ENCODE peak calls at places on chromosomes 4 and X, in four cellular contexts. One of them, this sample, is unnamed.

GRCh38 chrX:77733342-77733741 is 52.7 kb downstream of the ATRX start:
- DNase-seq in upper lobe of left lung: no peak
- DNase-seq in suprapubic skin: no peak
- DNase-seq in SK-N-SH: no peak
- DNase-seq in this sample: no peak

GRCh38 chr4:153143527-153144348 is 60.5 kb upstream of the TRIM2 start:
- DNase-seq in upper lobe of left lung: no peak
- DNase-seq in suprapubic skin: no peak
- DNase-seq in SK-N-SH: peak; percentile 82
- DNase-seq in this sample: no peak

GRCh38 chrX:153671589-153672530 is 1.8 kb downstream of the PNCK start:
- DNase-seq in suprapubic skin: no peak
- DNase-seq in SK-N-SH: no peak
- DNase-seq in upper lobe of left lung: no peak
- DNase-seq in this sample: no peak

GRCh38 chr4:139628184-139629012 is 37.2 kb upstream of the MGST2 start:
- DNase-seq in suprapubic skin: no peak
- DNase-seq in upper lobe of left lung: no peak
- DNase-seq in SK-N-SH: no peak
- DNase-seq in this sample: no peak

GRCh38 chrX:43644124-43644701 is 11.9 kb upstream of the MAOA start:
- DNase-seq in SK-N-SH: no peak
- DNase-seq in upper lobe of left lung: no peak
- DNase-seq in suprapubic skin: no peak
- DNase-seq in this sample: no peak

GRCh38 chr4:37678624-37679023 is 7.6 kb downstream of the RELL1 start:
- DNase-seq in SK-N-SH: no peak
- DNase-seq in upper lobe of left lung: no peak
- DNase-seq in suprapubic skin: no peak
- DNase-seq in this sample: no peak

GRCh38 chr4:155608231-155608885 is 58.3 kb upstream of the GUCY1A1 start:
- DNase-seq in upper lobe of left lung: no peak
- DNase-seq in suprapubic skin: no peak
- DNase-seq in SK-N-SH: no peak
- DNase-seq in this sample: no peak

GRCh38 chr4:141833209-141833608 is 196.8 kb downstream of the IL15 start:
- DNase-seq in SK-N-SH: no peak
- DNase-seq in suprapubic skin: no peak
- DNase-seq in upper lobe of left lung: no peak
- DNase-seq in this sample: no peak

GRCh38 chr4:95283320-95283719 is 265.5 kb downstream of the UNC5C start:
- DNase-seq in suprapubic skin: no peak
- DNase-seq in SK-N-SH: peak; percentile 27
- DNase-seq in upper lobe of left lung: no peak
- DNase-seq in this sample: no peak

GRCh38 chr4:16140520-16141249 is 56.9 kb upstream of the PROM1 start:
- DNase-seq in suprapubic skin: no peak
- DNase-seq in upper lobe of left lung: peak; percentile 65
- DNase-seq in SK-N-SH: no peak
- DNase-seq in this sample: peak; percentile 33

GRCh38 chr4:52343595-52343994 is 292.5 kb downstream of the SPATA18 start:
- DNase-seq in upper lobe of left lung: no peak
- DNase-seq in SK-N-SH: no peak
- DNase-seq in suprapubic skin: no peak
- DNase-seq in this sample: no peak

GRCh38 chr4:20356565-20356964 is 104.9 kb downstream of the SLIT2 start:
- DNase-seq in suprapubic skin: no peak
- DNase-seq in SK-N-SH: peak; percentile 23
- DNase-seq in upper lobe of left lung: no peak
- DNase-seq in this sample: no peak

GRCh38 chrX:119474615-119475388 is 6.6 kb downstream of the SLC25A5 start:
- DNase-seq in upper lobe of left lung: no peak
- DNase-seq in suprapubic skin: no peak
- DNase-seq in SK-N-SH: no peak
- DNase-seq in this sample: no peak

GRCh38 chrX:121103381-121103780 is 56.0 kb downstream of the GLUD2 start:
- DNase-seq in suprapubic skin: no peak
- DNase-seq in upper lobe of left lung: no peak
- DNase-seq in SK-N-SH: no peak
- DNase-seq in this sample: no peak

GRCh38 chr4:38449506-38450174 is 214.4 kb upstream of the KLF3 start:
- DNase-seq in suprapubic skin: no peak
- DNase-seq in SK-N-SH: no peak
- DNase-seq in upper lobe of left lung: no peak
- DNase-seq in this sample: no peak

GRCh38 chr4:27217261-27217769 is 356.7 kb downstream of the STIM2 start:
- DNase-seq in suprapubic skin: no peak
- DNase-seq in upper lobe of left lung: no peak
- DNase-seq in SK-N-SH: no peak
- DNase-seq in this sample: no peak

GRCh38 chr4:184612089-184612488 is 37.2 kb downstream of the CASP3 start:
- DNase-seq in suprapubic skin: no peak
- DNase-seq in SK-N-SH: no peak
- DNase-seq in upper lobe of left lung: no peak
- DNase-seq in this sample: no peak

GRCh38 chrX:139204903-139205667 is 325.5 kb upstream of the F9 start:
- DNase-seq in suprapubic skin: no peak
- DNase-seq in upper lobe of left lung: peak; percentile 32
- DNase-seq in SK-N-SH: peak; percentile 27
- DNase-seq in this sample: no peak

GRCh38 chrX:123267220-123267619 is 83.1 kb downstream of the GRIA3 start:
- DNase-seq in SK-N-SH: no peak
- DNase-seq in upper lobe of left lung: no peak
- DNase-seq in suprapubic skin: no peak
- DNase-seq in this sample: no peak

GRCh38 chr4:165964591-165964990 is 91.6 kb downstream of the TLL1 start:
- DNase-seq in suprapubic skin: no peak
- DNase-seq in upper lobe of left lung: no peak
- DNase-seq in SK-N-SH: no peak
- DNase-seq in this sample: no peak

GRCh38 chr4:187840814-187841213 is 154.8 kb upstream of the ZFP42 start:
- DNase-seq in upper lobe of left lung: no peak
- DNase-seq in SK-N-SH: no peak
- DNase-seq in suprapubic skin: no peak
- DNase-seq in this sample: no peak

GRCh38 chr4:107600456-107600855 is 119.6 kb downstream of the PAPSS1 start:
- DNase-seq in suprapubic skin: no peak
- DNase-seq in SK-N-SH: no peak
- DNase-seq in upper lobe of left lung: no peak
- DNase-seq in this sample: no peak

GRCh38 chr4:107599841-107600240 is 120.2 kb downstream of the PAPSS1 start:
- DNase-seq in SK-N-SH: no peak
- DNase-seq in suprapubic skin: no peak
- DNase-seq in upper lobe of left lung: no peak
- DNase-seq in this sample: no peak

GRCh38 chr4:107600993-107601392 is 119.0 kb downstream of the PAPSS1 start:
- DNase-seq in upper lobe of left lung: no peak
- DNase-seq in SK-N-SH: no peak
- DNase-seq in suprapubic skin: no peak
- DNase-seq in this sample: no peak

GRCh38 chr4:107603430-107603829 is 116.6 kb downstream of the PAPSS1 start:
- DNase-seq in SK-N-SH: no peak
- DNase-seq in suprapubic skin: no peak
- DNase-seq in upper lobe of left lung: no peak
- DNase-seq in this sample: no peak
- TF ChIP-seq EP300 in SK-N-SH: no peak
- TF ChIP-seq EP300 in suprapubic skin: no peak
- TF ChIP-seq EP300 in upper lobe of left lung: no peak
- TF ChIP-seq EP300 in this sample: no peak

DNA sequence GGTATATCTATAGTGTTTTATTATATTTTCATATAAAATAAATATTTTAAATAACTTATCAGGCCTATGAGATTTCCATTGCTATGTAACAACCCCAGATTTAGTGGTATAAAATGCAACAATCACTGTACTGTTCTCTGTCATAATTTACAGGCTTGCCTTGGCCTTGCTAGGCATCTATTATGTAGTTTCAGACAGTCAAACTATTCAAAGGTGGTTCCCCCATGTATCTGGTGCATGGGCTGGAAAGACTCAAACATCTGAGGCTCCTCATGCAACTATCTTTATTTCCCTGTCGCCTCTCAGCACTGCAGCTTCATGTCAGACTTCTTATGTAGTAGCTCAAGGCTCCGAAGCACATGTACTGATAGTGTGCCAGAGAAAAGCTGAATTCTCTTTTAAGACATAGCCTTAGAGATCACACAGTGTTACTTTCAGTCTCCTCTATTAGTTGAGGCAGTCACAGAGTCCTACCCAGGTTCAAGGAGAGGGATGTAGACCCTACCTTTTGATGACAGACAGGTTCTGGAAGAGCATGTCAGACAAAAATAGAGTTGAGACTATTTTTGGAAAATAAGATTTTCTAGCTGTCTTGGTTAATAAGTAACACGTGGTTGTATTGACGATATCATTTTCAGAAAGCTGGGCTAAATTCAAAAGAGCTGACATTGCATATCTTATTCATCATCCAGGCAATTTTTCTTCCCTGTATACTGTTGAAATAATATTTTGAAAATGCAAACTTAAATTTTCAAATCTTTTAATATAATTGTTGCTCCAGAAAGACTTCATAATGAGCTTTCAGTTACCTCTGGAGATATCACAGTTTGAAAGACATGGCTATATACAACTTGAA is 19.4 kb downstream of the MTTP start:
- DNase-seq in SK-N-SH: no peak
- DNase-seq in suprapubic skin: no peak
- DNase-seq in upper lobe of left lung: no peak
- DNase-seq in this sample: no peak
- H3K27ac ChIP-seq in SK-N-SH: no peak overlapping the region
- H3K27ac ChIP-seq in suprapubic skin: no peak overlapping the region
- H3K27ac ChIP-seq in upper lobe of left lung: no peak overlapping the region
- H3K27ac ChIP-seq in this sample: no peak overlapping the region

DNA sequence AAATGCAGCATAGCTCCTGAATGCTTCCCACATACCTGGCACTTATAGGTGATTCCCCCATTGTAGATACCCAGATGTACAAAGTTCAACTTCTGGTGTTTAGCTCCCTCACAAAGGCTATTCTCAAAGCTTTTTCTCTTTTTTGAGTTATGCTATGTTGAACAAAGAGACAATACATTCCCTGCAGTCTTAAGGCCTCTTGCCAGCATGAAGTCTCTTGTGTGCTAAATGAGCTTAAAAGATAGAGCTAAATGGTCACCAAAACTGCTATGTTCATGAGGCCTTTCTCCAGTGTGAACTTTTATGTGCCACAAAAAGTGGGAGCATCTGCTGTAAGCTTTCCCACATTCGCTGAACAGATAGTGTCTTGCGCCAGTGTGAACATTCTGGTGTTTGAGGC is 111.2 kb upstream of the TMEM47 start:
- DNase-seq in suprapubic skin: no peak
- DNase-seq in upper lobe of left lung: no peak
- DNase-seq in SK-N-SH: no peak
- DNase-seq in this sample: no peak
- TF ChIP-seq EP300 in suprapubic skin: no peak
- TF ChIP-seq EP300 in upper lobe of left lung: no peak
- TF ChIP-seq EP300 in SK-N-SH: no peak
- TF ChIP-seq EP300 in this sample: no peak

DNA sequence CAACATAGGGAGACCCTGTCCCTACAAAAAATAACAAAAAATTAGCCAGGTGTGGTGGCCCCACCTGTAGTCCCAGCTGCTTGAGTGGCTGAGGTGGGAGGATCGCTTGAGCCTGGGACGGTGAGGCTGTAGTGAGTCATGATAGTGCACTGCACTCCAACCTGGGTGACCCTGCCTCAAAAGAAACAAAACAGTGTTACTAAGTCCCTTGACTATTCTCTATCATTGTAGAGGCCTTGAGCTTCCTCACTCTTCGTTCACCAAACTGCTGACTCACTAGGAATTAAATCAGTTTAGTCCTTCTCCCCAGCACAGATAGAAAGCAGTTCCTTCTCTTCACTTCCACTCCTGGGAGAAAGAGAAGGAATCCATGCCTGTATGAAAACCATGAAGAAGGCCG is 14.5 kb downstream of the CDS1 start:
- DNase-seq in upper lobe of left lung: no peak
- DNase-seq in SK-N-SH: no peak
- DNase-seq in suprapubic skin: no peak
- DNase-seq in this sample: no peak
- H3K27ac ChIP-seq in upper lobe of left lung: no peak overlapping the region
- H3K27ac ChIP-seq in SK-N-SH: no peak overlapping the region
- H3K27ac ChIP-seq in suprapubic skin: no peak overlapping the region
- H3K27ac ChIP-seq in this sample: no peak overlapping the region

This sample was measured in tibial nerve.